ENCODE peak calls at places on chromosome 17, in nine cellular contexts. C is fibroblast of the aortic adventitia, N is endothelial cell, J is Caco-2, E is B cell, F is sigmoid colon, M is astrocyte of the spinal cord, Y is cardiac fibroblast, I is neural crest cell. Q is an unnamed sample.

GRCh38 chr17:29590261-29590978 is 972 bp upstream of the GIT1 start:
- DNase-seq in M (peak; percentile 53), I (no peak), J (no peak), Y (peak; percentile 69), E (no peak), F (peak; percentile 75), N (no peak), C (peak; percentile 66), Q (peak; percentile 26)

GRCh38 chr17:80519091-80519781 is 25.4 kb upstream of the RPTOR start:
- DNase-seq in Y (peak; percentile 51), I (no peak), N (no peak), M (no peak), J (no peak), F (no peak), E (no peak), C (no peak), Q (peak; percentile 39)

GRCh38 chr17:20043034-20043433 is 33.9 kb downstream of the SPECC1 start:
- DNase-seq in Y (no peak), J (no peak), I (no peak), E (no peak), N (no peak), M (no peak), F (no peak), C (no peak), Q (no peak)

GRCh38 chr17:83189673-83190385 is 110.4 kb downstream of the METRNL start:
- DNase-seq in F (peak; percentile 79), C (peak; percentile 61), M (peak; percentile 91), I (no peak), N (no peak), Y (peak; percentile 49), J (peak; percentile 69), E (no peak), Q (no peak)

GRCh38 chr17:4219241-4219640 is 44.5 kb downstream of the ANKFY1 start:
- DNase-seq in Y (no peak), C (no peak), F (no peak), J (no peak), N (no peak), M (no peak), I (no peak), E (no peak), Q (no peak)

GRCh38 chr17:81176656-81177055 is 10.6 kb upstream of the AATK start:
- DNase-seq in Y (peak; percentile 52), M (no peak), C (no peak), I (no peak), N (no peak), E (no peak), J (no peak), F (no peak), Q (no peak)

GRCh38 chr17:2054740-2055493 is at the start of gene HIC1:
- DNase-seq in E (peak; percentile 91), F (peak; percentile 91), N (peak; percentile 85), J (peak; percentile 65), Y (peak; percentile 81), M (peak; percentile 80), I (peak; percentile 73), C (peak; percentile 72), Q (peak; percentile 82)

GRCh38 chr17:2402517-2402916 is 1.7 kb upstream of the MNT start:
- DNase-seq in C (no peak), Y (no peak), M (no peak), I (no peak), F (peak; percentile 74), N (no peak), J (no peak), E (no peak), Q (no peak)

GRCh38 chr17:30236807-30237206 is 1.3 kb upstream of the SLC6A4 start:
- DNase-seq in M (peak; percentile 26), J (peak; percentile 82), F (no peak), C (peak; percentile 40), Y (peak; percentile 44), N (peak; percentile 82), I (peak; percentile 64), E (peak; percentile 18), Q (peak; percentile 80)

GRCh38 chr17:22265807-22266206 is 573.5 kb downstream of the KCNJ18 start:
- DNase-seq in N (no peak), E (no peak), C (no peak), I (no peak), J (no peak), Y (no peak), F (no peak), M (no peak), Q (no peak)

GRCh38 chr17:82520041-82520910 is 744 bp downstream of the FOXK2 start:
- DNase-seq in Y (peak; percentile 46), C (peak; percentile 38), F (peak; percentile 71), J (no peak), E (peak; percentile 70), N (peak; percentile 33), M (no peak), I (peak; percentile 18), Q (peak; percentile 50)

GRCh38 chr17:9219631-9220415 is 198.5 kb downstream of the NTN1 start:
- DNase-seq in J (no peak), E (no peak), F (no peak), I (no peak), C (no peak), M (no peak), Y (no peak), N (no peak), Q (no peak)

GRCh38 chr17:43999024-43999423 is 5.4 kb upstream of the NAGS start:
- DNase-seq in F (no peak), Y (no peak), M (no peak), E (no peak), C (no peak), J (no peak), N (no peak), I (no peak), Q (no peak)

GRCh38 chr17:82920150-82920549 is 80.3 kb upstream of the ZNF750 start:
- DNase-seq in M (no peak), E (no peak), C (no peak), J (no peak), N (no peak), I (no peak), F (no peak), Y (no peak), Q (no peak)

GRCh38 chr17:83086907-83087787 is 7.7 kb downstream of the METRNL start:
- DNase-seq in Y (no peak), I (no peak), C (no peak), F (no peak), M (no peak), N (no peak), E (no peak), J (no peak), Q (no peak)

GRCh38 chr17:61683466-61683865 is 92.4 kb upstream of the NACA2 start:
- DNase-seq in Y (no peak), N (no peak), E (no peak), I (no peak), J (no peak), F (no peak), M (no peak), C (no peak), Q (no peak)

GRCh38 chr17:78890111-78890897 is 12.7 kb downstream of the CEP295NL start:
- DNase-seq in J (no peak), I (no peak), E (peak; percentile 77), M (no peak), Y (no peak), C (no peak), N (no peak), F (peak; percentile 80), Q (no peak)

DNA sequence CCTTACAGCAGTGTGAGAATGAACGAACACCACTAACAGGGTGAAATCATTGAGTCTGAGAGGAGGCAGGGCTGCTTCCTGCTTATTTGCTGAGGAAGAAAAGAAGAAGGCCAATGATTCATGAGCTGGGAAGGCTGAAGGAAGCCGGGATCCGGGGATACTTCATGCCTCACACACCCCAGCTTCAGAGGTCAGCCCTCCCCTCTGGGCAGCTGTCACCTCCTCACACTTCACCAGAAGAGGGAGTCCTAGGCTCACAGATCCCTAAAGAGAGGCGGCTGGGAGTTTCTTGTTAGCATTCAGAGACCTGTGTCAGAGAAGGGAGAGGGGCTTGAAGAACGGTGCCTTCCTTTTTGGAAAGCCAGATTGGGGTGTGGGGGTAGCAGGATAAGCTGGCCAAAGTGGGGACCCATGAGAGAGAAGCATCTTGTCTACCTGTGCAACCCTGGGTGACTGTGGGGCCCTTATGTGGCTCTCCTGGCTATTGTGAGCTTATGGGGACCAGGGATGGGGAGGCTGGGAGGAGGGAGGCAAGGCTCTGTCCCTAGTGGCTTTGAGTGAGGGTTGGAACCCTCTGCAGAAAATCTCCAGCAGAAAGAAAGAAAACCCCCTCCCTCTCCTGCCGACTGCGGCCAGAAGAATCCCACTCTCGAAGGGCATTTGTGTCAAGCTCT is 94.6 kb downstream of the RGS9 start:
- DNase-seq in I (peak; percentile 59), C (peak; percentile 85), M (peak; percentile 80), Y (peak; percentile 88), E (peak; percentile 22), N (peak; percentile 72), J (peak; percentile 65), F (no peak), Q (peak; percentile 64)
- TF ChIP-seq CTCF in I (peak; percentile 81), C (peak; percentile 86), M (peak; percentile 83), Y (peak; percentile 85), E (peak; percentile 25), N (peak; percentile 35), J (peak; percentile 76), F (no peak), Q (peak; percentile 68)

GRCh38 chr17:33291248-33292183 is 1.6 kb downstream of the ASIC2 start:
- DNase-seq in I (peak; percentile 14), M (peak; percentile 24), F (no peak), N (peak; percentile 47), J (no peak), Y (peak; percentile 45), C (no peak), E (no peak), Q (peak; percentile 66)
- TF ChIP-seq CTCF in I (peak; percentile 32), M (no peak), F (no peak), N (peak; percentile 35), J (no peak), Y (no peak), C (no peak), E (no peak), Q (no peak)

DNA sequence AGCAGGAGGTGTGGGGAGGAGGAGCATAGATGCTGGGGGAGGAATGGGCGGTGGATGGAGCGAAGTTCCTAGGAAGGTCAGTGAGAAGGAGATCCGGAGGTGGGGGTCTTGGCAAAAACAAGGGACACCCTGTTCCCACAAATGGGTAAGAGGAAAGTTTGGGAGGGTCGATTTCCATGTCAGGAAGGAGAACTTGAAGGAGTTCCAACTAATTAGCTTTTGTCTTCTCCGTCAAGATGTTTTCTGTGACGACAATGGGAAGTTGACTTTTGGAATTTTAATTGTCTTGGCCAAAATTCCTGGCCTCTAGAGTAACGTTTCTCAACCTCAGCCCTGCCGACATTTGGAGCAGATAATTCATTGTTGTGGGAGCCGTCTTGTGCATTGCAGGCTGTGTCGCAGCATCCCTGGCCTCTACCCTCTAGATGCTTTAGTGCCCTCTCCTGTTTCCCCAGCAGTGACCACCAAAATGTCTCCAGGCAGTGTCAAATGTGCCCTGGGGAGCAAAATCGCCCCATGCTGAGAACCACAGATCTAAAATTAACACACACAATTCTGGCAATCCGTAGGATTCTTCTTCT is 97.1 kb downstream of the PITPNC1 start:
- DNase-seq in M (peak; percentile 82), N (no peak), I (no peak), C (peak; percentile 97), E (no peak), J (no peak), F (peak; percentile 77), Y (peak; percentile 86), Q (no peak)
- TF ChIP-seq CTCF in M (no peak), N (no peak), I (no peak), C (peak; percentile 20), E (no peak), J (no peak), F (no peak), Y (peak; percentile 6), Q (no peak)

DNA sequence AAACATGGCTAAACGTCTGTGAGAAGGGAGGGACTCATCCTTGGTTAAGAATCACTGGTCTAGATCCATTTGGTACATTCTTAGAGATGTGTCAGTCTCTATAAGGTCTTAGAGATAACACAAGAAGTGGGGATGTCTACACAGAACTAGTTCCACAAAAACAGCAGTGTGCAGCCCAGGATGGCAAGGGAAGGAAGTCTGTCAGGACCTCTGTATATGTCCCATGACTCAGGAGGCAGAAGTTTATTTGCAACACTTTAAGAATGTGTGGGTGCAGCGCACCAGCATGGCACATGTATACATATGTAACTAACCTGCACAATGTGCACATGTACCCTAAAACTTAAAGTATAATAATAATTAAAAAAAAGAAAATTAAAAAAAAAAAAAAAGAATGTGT is 548.5 kb upstream of the SOX9 start:
- DNase-seq in N (no peak), F (no peak), I (no peak), Y (no peak), C (no peak), M (no peak), J (no peak), E (no peak), Q (no peak)
- TF ChIP-seq CTCF in N (no peak), F (no peak), I (no peak), Y (no peak), C (no peak), M (no peak), J (no peak), E (no peak), Q (no peak)

Q was measured in nephron progenitor cell.